ENCODE peak calls at places on chromosomes 13 and 19, in nine cellular contexts. V, L, G, M, B, T, K, S and N are unnamed samples.
A peak's percentile ranks its signal among the peaks of the same experiment; 100 is the strongest.

GRCh38 chr19:40013991-40014390 is 17.1 kb downstream of the ZNF546 start:
- DNase-seq in V (no peak), L (no peak), G (no peak), M (no peak), B (no peak), T (no peak), K (no peak), S (no peak), N (no peak)

GRCh38 chr13:107743983-107744382 is 471.4 kb downstream of the LIG4 start:
- DNase-seq in V (no peak), L (no peak), G (peak; percentile 17), M (no peak), B (no peak), T (peak; percentile 66), K (no peak), S (no peak), N (no peak)

GRCh38 chr19:6556043-6556449 is 25.2 kb downstream of the TNFSF9 start:
- DNase-seq in V (no peak), L (no peak), G (no peak), M (no peak), B (no peak), T (no peak), K (no peak), S (no peak), N (no peak)

GRCh38 chr13:99123101-99124045 is 77.3 kb upstream of the UBAC2 start:
- DNase-seq in V (no peak), L (no peak), G (no peak), M (no peak), B (peak; percentile 84), T (peak; percentile 59), K (no peak), S (no peak), N (no peak)

GRCh38 chr19:2615782-2616181 is 86.7 kb downstream of the GNG7 start:
- DNase-seq in V (no peak), L (no peak), G (no peak), M (no peak), B (no peak), T (no peak), K (no peak), S (no peak), N (no peak)

GRCh38 chr13:97121894-97122293 is 100.2 kb upstream of the MBNL2 start:
- DNase-seq in V (no peak), L (no peak), G (no peak), M (no peak), B (peak; percentile 30), T (peak; percentile 79), K (no peak), S (no peak), N (no peak)

GRCh38 chr19:677601-678380 is 1.6 kb downstream of the FSTL3 start:
- DNase-seq in V (no peak), L (no peak), G (no peak), M (no peak), B (peak; percentile 72), T (peak; percentile 65), K (no peak), S (no peak), N (no peak)

GRCh38 chr13:51282322-51282721 is 57.2 kb upstream of the SERPINE3 start:
- DNase-seq in V (no peak), L (no peak), G (no peak), M (no peak), B (no peak), T (no peak), K (no peak), S (no peak), N (no peak)

GRCh38 chr19:45175663-45176345 is 2.2 kb downstream of the TRAPPC6A start:
- DNase-seq in V (no peak), L (no peak), G (no peak), M (no peak), B (peak; percentile 89), T (no peak), K (no peak), S (no peak), N (no peak)

GRCh38 chr19:49463960-49464740 is 9.9 kb upstream of the FLT3LG start:
- DNase-seq in V (no peak), L (no peak), G (no peak), M (no peak), B (no peak), T (no peak), K (no peak), S (no peak), N (no peak)

GRCh38 chr13:43848250-43848649 is 31.3 kb downstream of the CCDC122 start:
- DNase-seq in V (no peak), L (peak; percentile 36), G (no peak), M (no peak), B (peak; percentile 41), T (peak; percentile 85), K (no peak), S (no peak), N (no peak)

GRCh38 chr19:12965017-12965811 is 4.2 kb upstream of the DAND5 start:
- DNase-seq in V (peak; percentile 88), L (no peak), G (peak; percentile 72), M (peak; percentile 89), B (peak; percentile 76), T (peak; percentile 51), K (peak; percentile 79), S (peak; percentile 80), N (peak; percentile 86)

GRCh38 chr13:113327391-113327765 is 30.3 kb downstream of the LAMP1 start:
- DNase-seq in V (no peak), L (no peak), G (no peak), M (no peak), B (no peak), T (no peak), K (no peak), S (no peak), N (no peak)

GRCh38 chr13:42477588-42478190 is 96.3 kb upstream of the TNFSF11 start:
- DNase-seq in V (no peak), L (no peak), G (peak; percentile 3), M (no peak), B (no peak), T (no peak), K (no peak), S (no peak), N (no peak)

GRCh38 chr13:113349050-113349449 is 14.9 kb downstream of the GRTP1 start:
- DNase-seq in V (no peak), L (no peak), G (no peak), M (no peak), B (no peak), T (no peak), K (no peak), S (no peak), N (no peak)

GRCh38 chr19:5479958-5480357 is 24.7 kb downstream of the ZNRF4 start:
- DNase-seq in V (no peak), L (no peak), G (no peak), M (no peak), B (no peak), T (no peak), K (no peak), S (no peak), N (no peak)

GRCh38 chr19:48807590-48808308 is 3.1 kb downstream of the BCAT2 start:
- DNase-seq in V (peak; percentile 48), L (no peak), G (no peak), M (peak; percentile 26), B (no peak), T (no peak), K (no peak), S (no peak), N (no peak)

GRCh38 chr19:3359850-3360493 is 6.4 kb upstream of the NFIC start:
- DNase-seq in V (no peak), L (no peak), G (peak; percentile 34), M (peak; percentile 82), B (peak; percentile 49), T (peak; percentile 46), K (no peak), S (peak; percentile 24), N (peak; percentile 34)